ENCODE peak calls at places on chromosomes 3 and 15, in four cellular contexts. Q is HAP-1, X is H1, D is K562. O is an unnamed sample. For H3K27me3, the result is how much of the 10 kb centered on the place peaks cover.

GRCh38 chr3:66748175-66748876 is 247.5 kb upstream of the LRIG1 start:
- DNase-seq in Q (no peak), X (no peak), D (no peak), O (no peak)

GRCh38 chr3:45807645-45808540 is 11.6 kb upstream of the SLC6A20 start:
- DNase-seq in Q (no peak), X (no peak), D (no peak), O (no peak)

GRCh38 chr3:47669026-47669749 is 90.5 kb upstream of the CSPG5 start:
- DNase-seq in Q (no peak), X (no peak), D (no peak), O (no peak)

GRCh38 chr3:133998691-133999241 is 31.0 kb downstream of the SLCO2A1 start:
- DNase-seq in Q (no peak), X (no peak), D (no peak), O (no peak)

GRCh38 chr15:34132881-34133280 is 31.0 kb downstream of the PGBD4 start:
- DNase-seq in Q (no peak), X (no peak), D (no peak), O (no peak)

GRCh38 chr3:139939681-139940190 is 4.8 kb downstream of the CLSTN2 start:
- DNase-seq in Q (no peak), X (no peak), D (no peak), O (no peak)

GRCh38 chr3:140219161-140219745 is 284.3 kb downstream of the CLSTN2 start:
- DNase-seq in Q (no peak), X (no peak), D (no peak), O (no peak)

GRCh38 chr3:142087676-142088075 is 61.7 kb downstream of the TFDP2 start:
- DNase-seq in Q (no peak), X (no peak), D (no peak), O (no peak)

GRCh38 chr3:31105438-31106077 is 211.1 kb upstream of the GADL1 start:
- DNase-seq in Q (no peak), X (no peak), D (peak), O (no peak)

GRCh38 chr3:180040966-180041365 is 4.2 kb upstream of the PEX5L start:
- DNase-seq in Q (no peak), X (no peak), D (no peak), O (no peak)

GRCh38 chr15:59247364-59247763 is 40.7 kb downstream of the LDHAL6B start:
- DNase-seq in Q (peak), X (peak), D (peak), O (peak)

GRCh38 chr3:189049458-189050231 is 122.1 kb upstream of the TPRG1 start:
- DNase-seq in Q (peak), X (no peak), D (no peak), O (no peak)

GRCh38 chr3:113142476-113142875 is 68.9 kb upstream of the BOC start:
- DNase-seq in Q (no peak), X (no peak), D (no peak), O (no peak)

GRCh38 chr15:56428821-56429458 is 36.0 kb downstream of the MNS1 start:
- DNase-seq in Q (no peak), X (no peak), D (peak), O (no peak)

GRCh38 chr3:7875858-7876442 is 625.7 kb upstream of the LMCD1 start:
- DNase-seq in Q (no peak), X (no peak), D (no peak), O (no peak)

GRCh38 chr3:97994328-97994945 is 22.2 kb upstream of the RIOX2 start:
- DNase-seq in Q (no peak), X (no peak), D (no peak), O (no peak)

GRCh38 chr15:40749151-40749630 is 5.9 kb downstream of the RMDN3 start:
- DNase-seq in Q (no peak), X (no peak), D (no peak), O (no peak)

GRCh38 chr3:16066975-16067374 is 107.5 kb upstream of the GALNT15 start:
- DNase-seq in Q (no peak), X (no peak), D (no peak), O (no peak)

GRCh38 chr15:58665676-58666075 is 83.8 kb downstream of the ADAM10 start:
- DNase-seq in Q (no peak), X (no peak), D (no peak), O (no peak)

GRCh38 chr3:17894434-17895060 is 152.1 kb upstream of the TBC1D5 start:
- DNase-seq in Q (peak), X (peak), D (peak), O (peak)

GRCh38 chr3:152466784-152467183 is 198.1 kb downstream of the MBNL1 start:
- DNase-seq in Q (no peak), X (no peak), D (peak), O (no peak)

GRCh38 chr15:41392659-41393058 is 9.6 kb downstream of the NDUFAF1 start:
- DNase-seq in Q (no peak), X (no peak), D (no peak), O (no peak)

GRCh38 chr15:70474682-70475438 is 288.5 kb downstream of the UACA start:
- DNase-seq in Q (no peak), X (no peak), D (no peak), O (no peak)

GRCh38 chr3:5181479-5182141 is 5.9 kb upstream of the EDEM1 start:
- DNase-seq in Q (no peak), X (no peak), D (no peak), O (no peak)

GRCh38 chr3:17466028-17466427 is 276.4 kb downstream of the TBC1D5 start:
- DNase-seq in Q (no peak), X (no peak), D (no peak), O (no peak)

GRCh38 chr3:151166161-151166560 is 36.9 kb downstream of the GPR171 start:
- DNase-seq in Q (no peak), X (no peak), D (no peak), O (no peak)

GRCh38 chr15:92579486-92579885 is 76.1 kb downstream of the FAM174B start:
- DNase-seq in Q (no peak), X (no peak), D (no peak), O (no peak)

DNA sequence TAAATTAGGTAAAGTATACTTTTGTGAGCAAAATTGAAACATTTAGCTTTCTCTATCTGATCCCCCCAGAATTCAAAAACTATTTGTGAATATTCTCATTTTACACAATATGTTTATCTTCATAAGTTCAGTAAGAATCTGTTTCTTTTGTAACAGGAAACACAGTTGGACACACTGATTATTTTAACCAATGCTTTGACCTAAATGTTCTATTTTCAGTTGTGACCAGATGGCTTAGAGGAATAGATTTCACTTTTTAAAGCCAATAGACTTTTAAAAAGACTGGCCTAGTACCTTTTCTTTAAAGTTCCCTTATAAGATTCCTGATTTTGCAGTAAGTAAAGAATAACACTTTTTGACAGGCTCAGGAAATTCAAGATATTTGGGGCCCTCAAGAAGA is 74.0 kb upstream of the STRIT1 start:
- DNase-seq in Q (no peak), X (no peak), D (no peak), O (no peak)
- H3K27me3 ChIP-seq in Q (under half), X (under half), D (under half), O (under half)

DNA sequence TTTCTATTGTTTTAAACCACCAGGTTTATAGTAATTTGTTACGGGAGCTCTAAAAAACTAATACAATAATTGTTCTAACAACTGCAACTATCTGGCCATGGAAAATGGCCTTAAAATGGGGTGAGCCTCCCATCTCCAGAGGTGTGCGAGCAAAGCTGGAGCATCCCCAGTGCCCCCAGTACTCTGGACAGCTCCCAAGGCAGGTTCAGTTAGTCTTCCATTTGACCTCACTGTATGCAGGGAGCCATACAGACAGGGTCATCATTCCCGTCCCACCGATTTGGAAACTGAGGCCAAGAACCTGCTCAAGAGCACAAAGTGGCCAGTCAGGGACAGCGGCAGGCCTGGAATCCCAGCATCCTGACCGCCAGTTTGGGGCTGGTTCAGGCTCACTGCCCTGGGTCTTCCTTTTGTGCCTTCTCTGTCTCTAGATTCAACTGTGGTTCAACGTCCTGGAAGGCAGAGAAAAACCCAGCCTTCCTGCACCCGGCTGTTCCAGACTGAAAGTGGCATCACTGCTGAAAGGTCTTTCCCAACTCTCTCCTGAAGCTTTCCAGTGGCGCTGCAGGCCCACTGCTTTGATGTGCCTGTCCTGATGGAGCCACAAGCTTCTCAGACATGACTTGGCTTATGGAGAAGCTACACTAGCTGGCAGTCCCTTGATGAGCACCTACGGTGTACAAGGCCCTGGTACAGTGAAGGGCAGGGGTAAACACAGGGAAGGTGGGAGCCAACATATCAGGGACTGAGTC is 76.6 kb upstream of the LINGO1 start:
- DNase-seq in Q (no peak), X (no peak), D (peak), O (no peak)
- H3K27me3 ChIP-seq in Q (under half), X (under half), D (under half), O (under half)

GRCh38 chr3:52787672-52788625 is 6.6 kb upstream of the ITIH3 start:
- DNase-seq in Q (no peak), X (no peak), D (no peak), O (no peak)
- H3K27me3 ChIP-seq in Q (under half), X (under half), D (under half), O (under half)

GRCh38 chr3:58751235-58751634 is 84.7 kb upstream of the FAM3D start:
- DNase-seq in Q (no peak), X (no peak), D (no peak), O (no peak)

GRCh38 chr3:58754074-58754473 is 87.5 kb upstream of the FAM3D start:
- DNase-seq in Q (no peak), X (no peak), D (no peak), O (no peak)

GRCh38 chr3:58749948-58750347 is 83.4 kb upstream of the FAM3D start:
- DNase-seq in Q (no peak), X (no peak), D (no peak), O (no peak)

GRCh38 chr3:58752168-58752567 is 85.6 kb upstream of the FAM3D start:
- DNase-seq in Q (no peak), X (no peak), D (no peak), O (no peak)

GRCh38 chr3:58755153-58755552 is 88.6 kb upstream of the FAM3D start:
- DNase-seq in Q (no peak), X (no peak), D (no peak), O (no peak)
- H3K27me3 ChIP-seq in Q (under half), X (under half), D (under half), O (under half)

GRCh38 chr15:76184640-76185020 is 124.8 kb downstream of the TMEM266 start:
- DNase-seq in Q (no peak), X (no peak), D (no peak), O (no peak)

GRCh38 chr15:76189106-76189505 is 122.2 kb downstream of the ETFA start:
- DNase-seq in Q (no peak), X (no peak), D (no peak), O (no peak)

GRCh38 chr15:76190070-76190564 is 121.2 kb downstream of the ETFA start:
- DNase-seq in Q (no peak), X (no peak), D (no peak), O (no peak)

GRCh38 chr15:76185716-76186115 is 125.6 kb downstream of the ETFA start:
- DNase-seq in Q (peak), X (peak), D (peak), O (peak)

GRCh38 chr15:76187151-76187550 is 124.1 kb downstream of the ETFA start:
- DNase-seq in Q (no peak), X (no peak), D (no peak), O (no peak)
- H3K27me3 ChIP-seq in Q (under half), X (under half), D (under half), O (under half)

DNA sequence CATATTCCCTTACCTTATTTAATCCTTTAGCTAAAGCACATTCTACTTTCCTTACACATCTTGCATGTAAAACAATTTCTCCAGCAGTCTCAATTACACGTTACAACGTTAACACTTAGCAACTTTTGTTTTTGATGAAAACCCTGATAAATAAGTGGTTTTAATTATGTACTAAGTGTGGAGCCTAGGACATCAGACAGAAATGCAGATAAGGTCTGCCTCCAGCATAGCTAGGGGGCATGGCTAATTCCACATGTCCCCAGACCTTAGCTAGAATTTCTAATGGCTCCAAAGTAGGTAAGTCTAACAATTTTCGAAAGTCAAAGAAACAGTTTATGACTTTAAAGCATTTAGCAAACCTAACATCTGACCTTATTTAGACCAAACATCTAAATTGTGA is 77.4 kb upstream of the TERB2 start:
- DNase-seq in Q (no peak), X (no peak), D (no peak), O (no peak)
- H3K27me3 ChIP-seq in Q (under half), X (under half), D (under half), O (under half)

GRCh38 chr15:45431502-45431901 is 53.2 kb upstream of the GATM start:
- DNase-seq in Q (no peak), X (no peak), D (no peak), O (no peak)

GRCh38 chr15:45425135-45425534 is 46.8 kb upstream of the GATM start:
- DNase-seq in Q (no peak), X (no peak), D (no peak), O (no peak)

GRCh38 chr15:45427085-45427484 is 48.7 kb upstream of the GATM start:
- DNase-seq in Q (no peak), X (no peak), D (no peak), O (no peak)

GRCh38 chr15:45429974-45430792 is 51.8 kb upstream of the GATM start:
- DNase-seq in Q (peak), X (peak), D (peak), O (peak)

GRCh38 chr15:45428491-45428890 is 50.1 kb upstream of the GATM start:
- DNase-seq in Q (no peak), X (no peak), D (no peak), O (no peak)
- H3K27me3 ChIP-seq in Q (under half), X (under half), D (under half), O (under half)

DNA sequence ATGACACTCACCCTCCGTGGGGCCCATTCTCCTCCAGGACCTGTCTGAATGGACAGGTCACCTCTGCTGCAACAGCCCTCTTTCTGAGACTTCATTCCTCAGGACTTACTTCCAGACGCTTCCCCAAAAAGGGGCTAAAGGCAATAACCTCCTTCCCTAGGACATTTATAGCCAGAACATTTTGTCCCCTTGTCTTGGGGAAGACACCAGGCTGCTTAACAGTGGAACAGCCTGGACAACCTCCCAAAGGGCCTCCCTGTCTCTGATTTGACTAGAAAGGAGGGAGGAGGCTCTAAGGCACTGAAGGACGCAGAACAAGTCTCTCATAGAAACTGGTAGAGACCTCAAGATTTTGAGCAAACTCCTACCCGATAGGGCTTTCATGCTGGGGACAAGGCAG is 32.7 kb downstream of the ADCY5 start:
- DNase-seq in Q (no peak), X (no peak), D (no peak), O (no peak)
- H3K27me3 ChIP-seq in Q (under half), X (under half), D (under half), O (under half)

GRCh38 chr3:14570089-14570488 is 29.9 kb upstream of the GRIP2 start:
- DNase-seq in Q (no peak), X (no peak), D (no peak), O (no peak)
- H3K27me3 ChIP-seq in Q (under half), X (under half), D (half or more), O (under half)

O was measured in iPS DF 6.9.